ENCODE peak calls at places on chromosomes 13 and 19, in seven cellular contexts. J is right cardiac atrium, V is kidney epithelial cell, O is cardiac muscle cell, X is uterus, U is neuronal stem cell, K is mucosa of descending colon. Q is an unnamed sample.

GRCh38 chr19:16295071-16295470 is 29.6 kb upstream of the KLF2 start:
- DNase-seq in J (no peak), V (no peak), O (no peak), X (peak), U (no peak), K (no peak), Q (no peak)

GRCh38 chr13:98557934-98558630 is 18.8 kb downstream of the STK24 start:
- DNase-seq in J (no peak), V (no peak), O (no peak), X (no peak), U (no peak), K (no peak), Q (no peak)

GRCh38 chr13:71861769-71862168 is 5.2 kb downstream of the DACH1 start:
- DNase-seq in J (no peak), V (no peak), O (no peak), X (no peak), U (no peak), K (no peak), Q (no peak)

GRCh38 chr19:45117666-45118065 is 24.7 kb downstream of the PPP1R37 start:
- DNase-seq in J (peak), V (no peak), O (no peak), X (no peak), U (no peak), K (no peak), Q (peak)

GRCh38 chr13:78383899-78384298 is 219.5 kb downstream of the POU4F1 start:
- DNase-seq in J (no peak), V (no peak), O (no peak), X (no peak), U (no peak), K (no peak), Q (no peak)

GRCh38 chr19:32599736-32600157 is 18.8 kb downstream of the PDCD5 start:
- DNase-seq in J (no peak), V (no peak), O (peak), X (no peak), U (peak), K (peak), Q (peak)

GRCh38 chr13:98798849-98799645 is 46.6 kb upstream of the SLC15A1 start:
- DNase-seq in J (no peak), V (no peak), O (no peak), X (no peak), U (no peak), K (no peak), Q (no peak)

GRCh38 chr19:15107056-15108010 is at the start of gene SYDE1:
- DNase-seq in J (peak), V (no peak), O (peak), X (peak), U (peak), K (no peak), Q (no peak)

GRCh38 chr13:72849571-72849970 is 67.6 kb downstream of the PIBF1 start:
- DNase-seq in J (no peak), V (no peak), O (no peak), X (no peak), U (no peak), K (no peak), Q (no peak)

GRCh38 chr13:103948477-103948876 is 882.3 kb upstream of the SLC10A2 start:
- DNase-seq in J (no peak), V (no peak), O (no peak), X (no peak), U (no peak), K (no peak), Q (no peak)

GRCh38 chr13:56700324-56700723 is 440.4 kb upstream of the PRR20A start:
- DNase-seq in J (no peak), V (no peak), O (no peak), X (no peak), U (no peak), K (no peak), Q (no peak)

GRCh38 chr19:45340232-45340898 is at the start of gene KLC3:
- DNase-seq in J (no peak), V (no peak), O (peak), X (no peak), U (no peak), K (peak), Q (no peak)

GRCh38 chr19:37981785-37982475 is 74.9 kb downstream of the SIPA1L3 start:
- DNase-seq in J (no peak), V (no peak), O (no peak), X (no peak), U (no peak), K (peak), Q (no peak)

GRCh38 chr19:8484331-8484894 is 18.0 kb downstream of the PRAM1 start:
- DNase-seq in J (peak), V (no peak), O (no peak), X (no peak), U (no peak), K (peak), Q (no peak)

GRCh38 chr19:58399903-58400637 is 4.6 kb downstream of the RNF225 start:
- DNase-seq in J (peak), V (no peak), O (no peak), X (no peak), U (no peak), K (no peak), Q (no peak)

GRCh38 chr19:35211545-35212230 is 16.9 kb downstream of the FAM187B start:
- DNase-seq in J (peak), V (no peak), O (no peak), X (peak), U (no peak), K (peak), Q (no peak)

GRCh38 chr19:22052644-22053013 is 345 bp downstream of the ZNF257 start:
- DNase-seq in J (peak), V (no peak), O (no peak), X (no peak), U (no peak), K (peak), Q (no peak)

GRCh38 chr19:56155124-56155687 is 14.1 kb downstream of the ZNF444 start:
- DNase-seq in J (no peak), V (no peak), O (no peak), X (no peak), U (no peak), K (no peak), Q (no peak)

GRCh38 chr19:52942371-52943133 is 19.3 kb upstream of the ZNF888 start:
- DNase-seq in J (peak), V (no peak), O (peak), X (peak), U (peak), K (peak), Q (peak)

GRCh38 chr13:44710576-44710975 is 134.4 kb upstream of the TSC22D1 start:
- DNase-seq in J (no peak), V (peak), O (no peak), X (no peak), U (no peak), K (no peak), Q (no peak)

GRCh38 chr13:99800951-99801350 is 170.6 kb downstream of the ZIC5 start:
- DNase-seq in J (no peak), V (no peak), O (no peak), X (no peak), U (no peak), K (no peak), Q (no peak)

GRCh38 chr19:46366620-46367277 is 19.9 kb downstream of the PPP5C start:
- DNase-seq in J (no peak), V (no peak), O (no peak), X (no peak), U (no peak), K (no peak), Q (no peak)

GRCh38 chr19:2561895-2562294 is 86.0 kb downstream of the GADD45B start:
- DNase-seq in J (peak), V (no peak), O (no peak), X (no peak), U (no peak), K (no peak), Q (peak)

GRCh38 chr19:2034729-2035589 is 16.1 kb downstream of the MKNK2 start:
- DNase-seq in J (peak), V (no peak), O (peak), X (no peak), U (no peak), K (peak), Q (peak)

GRCh38 chr19:47057328-47057727 is 8.9 kb upstream of the TMEM160 start:
- DNase-seq in J (no peak), V (no peak), O (no peak), X (no peak), U (no peak), K (no peak), Q (no peak)

GRCh38 chr13:36998624-36999041 is 507 bp downstream of the ALG5 start:
- DNase-seq in J (peak), V (no peak), O (peak), X (peak), U (no peak), K (peak), Q (peak)

GRCh38 chr19:49591731-49592485 is 926 bp downstream of the PRR12 start:
- DNase-seq in J (peak), V (no peak), O (peak), X (peak), U (no peak), K (peak), Q (peak)

GRCh38 chr13:112708560-112709240 is 18.9 kb downstream of the ATP11A start:
- DNase-seq in J (no peak), V (no peak), O (no peak), X (peak), U (no peak), K (no peak), Q (no peak)

GRCh38 chr13:102394158-102395053 is 7.4 kb downstream of the FGF14 start:
- DNase-seq in J (peak), V (peak), O (peak), X (peak), U (peak), K (peak), Q (peak)

GRCh38 chr19:38224014-38224862 is at the start of gene DPF1:
- DNase-seq in J (peak), V (no peak), O (peak), X (no peak), U (peak), K (no peak), Q (peak)

GRCh38 chr13:23160241-23161175 is 20.3 kb upstream of the SGCG start:
- DNase-seq in J (peak), V (no peak), O (peak), X (no peak), U (peak), K (no peak), Q (no peak)
- H3K4me3 ChIP-seq in J (peak), V (peak), O (peak), X (peak), U (peak), K (no peak), Q (no peak)

DNA sequence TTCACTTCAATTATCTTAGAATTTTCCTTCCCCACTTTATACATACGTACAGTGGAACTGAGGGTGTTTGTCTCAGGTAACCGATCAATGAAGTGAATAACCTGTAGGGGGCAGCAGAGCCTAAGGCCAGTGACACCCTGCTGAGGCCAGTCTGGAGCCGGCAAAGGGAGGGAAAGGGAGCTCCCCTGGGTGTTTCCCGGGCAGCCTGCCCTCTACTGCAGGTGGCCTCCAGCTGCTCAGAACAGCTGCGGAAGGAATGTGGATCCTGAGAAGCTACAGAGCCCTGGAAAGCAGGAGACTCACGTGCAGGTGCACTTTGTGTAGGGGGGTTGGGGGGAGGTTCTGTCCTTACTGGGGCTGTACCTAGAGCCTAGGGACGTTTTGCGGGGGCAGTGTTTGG is 832 bp upstream of the ZNF491 start:
- DNase-seq in J (peak), V (peak), O (peak), X (peak), U (peak), K (peak), Q (peak)
- H3K4me3 ChIP-seq in J (peak), V (no peak), O (no peak), X (no peak), U (peak), K (no peak), Q (peak)

DNA sequence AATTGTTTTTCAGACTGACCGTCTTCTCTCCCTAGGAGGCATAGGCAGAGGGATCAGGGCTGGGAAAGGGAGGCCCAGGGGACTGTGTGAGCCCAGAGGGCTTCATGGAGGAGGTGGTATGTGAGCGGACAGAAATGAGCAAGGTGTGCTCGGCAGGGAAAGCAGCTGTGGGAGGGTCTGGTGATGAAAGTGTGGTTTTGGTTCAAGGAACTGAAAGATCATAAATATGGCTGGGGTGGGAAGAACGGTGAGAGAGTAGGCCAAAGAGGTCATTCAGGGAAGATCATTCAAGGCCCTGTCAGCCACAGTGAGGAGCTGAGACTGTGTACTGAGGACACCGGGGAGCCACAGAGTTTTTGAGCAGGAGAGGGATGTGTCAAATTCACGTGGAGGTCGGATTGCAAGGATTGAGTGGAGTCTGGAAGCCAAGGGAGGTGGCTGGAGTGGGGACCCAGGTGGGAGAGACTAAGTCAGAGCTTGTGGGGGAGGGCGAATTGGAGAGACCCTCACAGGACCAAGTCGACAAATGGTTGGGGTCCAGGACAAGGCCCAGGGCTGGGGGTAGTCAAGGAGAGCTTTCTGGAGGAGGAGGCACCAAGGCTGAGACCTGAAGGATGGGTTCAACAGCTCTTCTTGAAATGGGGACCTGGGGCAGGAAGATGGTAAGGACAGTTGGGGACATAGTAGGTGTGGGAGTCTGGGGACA is 7.6 kb downstream of the PLD3 start:
- DNase-seq in J (no peak), V (no peak), O (no peak), X (no peak), U (no peak), K (no peak), Q (no peak)
- H3K4me3 ChIP-seq in J (no peak), V (no peak), O (no peak), X (no peak), U (no peak), K (no peak), Q (no peak)

GRCh38 chr13:59774511-59774911 is 389.2 kb downstream of the DIAPH3 start:
- DNase-seq in J (no peak), V (no peak), O (no peak), X (no peak), U (peak), K (no peak), Q (no peak)
- H3K4me3 ChIP-seq in J (no peak), V (no peak), O (no peak), X (no peak), U (no peak), K (no peak), Q (no peak)

DNA sequence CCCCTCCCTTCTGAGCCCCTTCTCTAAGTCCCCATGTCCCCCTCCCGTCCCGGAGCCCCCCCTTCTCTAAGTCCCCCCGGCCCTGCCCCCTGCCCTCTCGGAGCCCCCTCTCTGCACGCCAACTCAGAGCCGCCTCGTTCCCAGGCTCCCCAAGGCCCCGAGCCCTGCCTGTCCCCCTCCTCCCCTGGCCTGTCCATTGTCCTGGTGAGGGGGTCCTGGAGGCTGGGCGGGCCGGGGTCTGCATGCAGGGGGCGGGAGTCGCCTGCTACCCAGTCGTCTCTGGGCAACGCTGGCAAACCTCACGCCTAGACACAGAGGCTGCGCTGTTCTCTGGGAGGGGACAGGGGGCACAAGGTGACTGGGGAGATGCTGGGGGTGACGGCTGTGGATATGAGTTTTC is 39.2 kb upstream of the SEMA6B start:
- DNase-seq in J (peak), V (no peak), O (no peak), X (no peak), U (no peak), K (no peak), Q (no peak)
- H3K4me3 ChIP-seq in J (no peak), V (no peak), O (peak), X (no peak), U (no peak), K (no peak), Q (peak)

DNA sequence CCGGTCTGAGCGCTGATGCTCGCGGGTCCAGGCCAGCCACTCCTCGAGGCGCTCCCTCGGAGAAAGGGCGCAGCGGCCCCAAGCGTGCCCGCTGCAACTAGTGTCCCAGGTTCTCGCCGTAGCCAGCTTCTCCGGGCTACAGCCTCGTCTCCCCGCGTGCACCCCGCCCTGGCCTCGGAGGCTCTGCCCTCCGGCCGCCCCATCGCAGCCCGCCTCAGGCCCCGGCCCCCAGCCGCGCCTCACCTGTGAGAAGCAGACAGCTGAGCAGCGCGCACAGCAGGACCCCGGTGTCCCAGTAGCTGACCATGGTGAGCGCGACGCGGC is 429 bp downstream of the FLT1 start:
- DNase-seq in J (no peak), V (no peak), O (no peak), X (no peak), U (peak), K (no peak), Q (no peak)
- H3K4me3 ChIP-seq in J (peak), V (peak), O (peak), X (peak), U (peak), K (no peak), Q (peak)

GRCh38 chr19:48364564-48365363 is 597 bp downstream of the SYNGR4 start:
- DNase-seq in J (no peak), V (no peak), O (no peak), X (peak), U (no peak), K (peak), Q (no peak)

GRCh38 chr19:48365602-48366001 is 1.4 kb downstream of the SYNGR4 start:
- DNase-seq in J (no peak), V (no peak), O (no peak), X (no peak), U (no peak), K (no peak), Q (no peak)

GRCh38 chr19:48363500-48363809 is 285 bp downstream of the TMEM143 start:
- DNase-seq in J (peak), V (no peak), O (no peak), X (no peak), U (no peak), K (no peak), Q (no peak)

GRCh38 chr19:48362716-48363499 is 832 bp downstream of the TMEM143 start:
- DNase-seq in J (peak), V (peak), O (peak), X (peak), U (peak), K (peak), Q (peak)

GRCh38 chr19:48363810-48364563 is at the start of the genes SYNGR4 and TMEM143:
- DNase-seq in J (peak), V (peak), O (peak), X (peak), U (peak), K (peak), Q (peak)
- H3K4me3 ChIP-seq in J (peak), V (peak), O (peak), X (peak), U (peak), K (peak), Q (peak)